ENCODE peak calls at places on chromosomes 12 and 14, in six cellular contexts. W, K, F, B, X and O are unnamed samples.

GRCh38 chr12:49524660-49525324 is 14.0 kb upstream of the KCNH3 start:
- DNase-seq in W (no peak), B (no peak), X (no peak), F (no peak), K (no peak), O (no peak)

GRCh38 chr12:74906224-74906623 is 303.4 kb downstream of the KCNC2 start:
- DNase-seq in W (no peak), B (no peak), F (no peak), X (no peak), K (no peak), O (no peak)

GRCh38 chr14:50389668-50390441 is 6.8 kb downstream of the CDKL1 start:
- DNase-seq in K (no peak), X (no peak), F (no peak), W (no peak), B (no peak), O (no peak)

GRCh38 chr14:68703093-68703492 is 89.8 kb downstream of the ZFP36L1 start:
- DNase-seq in K (no peak), W (no peak), X (no peak), F (no peak), B (no peak), O (no peak)

GRCh38 chr12:112750971-112751370 is 40.6 kb upstream of the RPH3A start:
- DNase-seq in F (no peak), B (no peak), W (no peak), K (no peak), X (no peak), O (no peak)

GRCh38 chr12:93060666-93061413 is 131.7 kb upstream of the EEA1 start:
- DNase-seq in W (no peak), K (no peak), F (no peak), B (no peak), X (no peak), O (peak; percentile 34)

GRCh38 chr14:67555518-67556090 is 22.5 kb downstream of the PLEKHH1 start:
- DNase-seq in X (no peak), K (no peak), F (no peak), W (no peak), B (no peak), O (no peak)

GRCh38 chr12:128969480-128970055 is 116.3 kb downstream of the GLT1D1 start:
- DNase-seq in F (no peak), W (no peak), X (no peak), K (no peak), B (no peak), O (no peak)

GRCh38 chr12:92949466-92949865 is 20.4 kb upstream of the EEA1 start:
- DNase-seq in W (no peak), F (no peak), X (no peak), B (no peak), K (no peak), O (no peak)

GRCh38 chr14:105212541-105213305 is 31.6 kb upstream of the NUDT14 start:
- DNase-seq in F (no peak), B (no peak), K (no peak), W (no peak), X (no peak), O (no peak)

GRCh38 chr14:68174446-68174845 is 354.9 kb downstream of the RAD51B start:
- DNase-seq in K (no peak), X (no peak), F (no peak), W (no peak), B (no peak), O (no peak)

GRCh38 chr14:78700236-78700635 is 530.1 kb downstream of the NRXN3 start:
- DNase-seq in B (no peak), X (no peak), K (no peak), F (no peak), W (no peak), O (no peak)

GRCh38 chr12:127422935-127423585 is 843.9 kb upstream of the TMEM132C start:
- DNase-seq in W (no peak), B (no peak), F (no peak), X (no peak), K (no peak), O (no peak)

GRCh38 chr12:81942588-81942987 is 183.4 kb upstream of the PPFIA2 start:
- DNase-seq in K (no peak), X (no peak), F (no peak), B (no peak), W (no peak), O (no peak)

GRCh38 chr14:96011609-96012008 is 27.6 kb upstream of the C14orf132 start:
- DNase-seq in W (no peak), B (no peak), F (no peak), K (no peak), X (no peak), O (no peak)

GRCh38 chr14:29518335-29518734 is 409.3 kb downstream of the PRKD1 start:
- DNase-seq in W (no peak), X (no peak), B (no peak), K (no peak), F (no peak), O (no peak)

GRCh38 chr12:218728-219590 is 5.0 kb upstream of the SLC6A12 start:
- DNase-seq in K (no peak), F (no peak), X (no peak), B (no peak), W (no peak), O (no peak)

GRCh38 chr12:72271401-72271740 is 799 bp upstream of the TRHDE start:
- DNase-seq in B (peak; percentile 48), F (no peak), W (no peak), K (no peak), X (no peak), O (no peak)

GRCh38 chr12:74491374-74491773 is 46.3 kb upstream of the ATXN7L3B start:
- DNase-seq in W (no peak), X (no peak), F (no peak), K (no peak), B (no peak), O (no peak)

GRCh38 chr12:96892104-96892503 is 15.0 kb upstream of the NEDD1 start:
- DNase-seq in B (no peak), K (no peak), F (no peak), X (no peak), W (no peak), O (no peak)

GRCh38 chr14:65462411-65462810 is 49.9 kb downstream of the FUT8 start:
- DNase-seq in X (no peak), B (no peak), W (no peak), K (no peak), F (no peak), O (peak; percentile 23)

GRCh38 chr14:85764809-85765208 is 234.9 kb downstream of the FLRT2 start:
- DNase-seq in K (no peak), B (no peak), F (no peak), W (no peak), X (no peak), O (no peak)

GRCh38 chr14:62117010-62117717 is 354.9 kb downstream of the SNAPC1 start:
- DNase-seq in W (peak; percentile 51), K (no peak), B (peak; percentile 75), F (no peak), X (no peak), O (peak; percentile 58)

GRCh38 chr14:59274991-59275391 is 86.5 kb downstream of the DAAM1 start:
- DNase-seq in X (no peak), B (no peak), W (peak; percentile 42), F (no peak), K (no peak), O (no peak)

GRCh38 chr12:44389038-44389437 is 487.1 kb downstream of the NELL2 start:
- DNase-seq in B (no peak), F (no peak), K (no peak), X (no peak), W (no peak), O (no peak)

GRCh38 chr14:62029569-62029924 is 267.3 kb downstream of the SNAPC1 start:
- DNase-seq in F (no peak), B (no peak), W (no peak), K (no peak), X (no peak), O (no peak)

GRCh38 chr12:112347521-112347920 is 34.7 kb downstream of the HECTD4 start:
- DNase-seq in B (no peak), K (no peak), X (no peak), F (no peak), W (no peak), O (peak; percentile 90)

GRCh38 chr12:116492703-116493324 is 66.4 kb upstream of the MAP1LC3B2 start:
- DNase-seq in W (no peak), B (no peak), F (peak; percentile 79), X (peak; percentile 41), K (no peak), O (no peak)

GRCh38 chr12:13121568-13121967 is 18.1 kb upstream of the GSG1 start:
- DNase-seq in B (no peak), X (no peak), W (no peak), K (no peak), F (no peak), O (no peak)

DNA sequence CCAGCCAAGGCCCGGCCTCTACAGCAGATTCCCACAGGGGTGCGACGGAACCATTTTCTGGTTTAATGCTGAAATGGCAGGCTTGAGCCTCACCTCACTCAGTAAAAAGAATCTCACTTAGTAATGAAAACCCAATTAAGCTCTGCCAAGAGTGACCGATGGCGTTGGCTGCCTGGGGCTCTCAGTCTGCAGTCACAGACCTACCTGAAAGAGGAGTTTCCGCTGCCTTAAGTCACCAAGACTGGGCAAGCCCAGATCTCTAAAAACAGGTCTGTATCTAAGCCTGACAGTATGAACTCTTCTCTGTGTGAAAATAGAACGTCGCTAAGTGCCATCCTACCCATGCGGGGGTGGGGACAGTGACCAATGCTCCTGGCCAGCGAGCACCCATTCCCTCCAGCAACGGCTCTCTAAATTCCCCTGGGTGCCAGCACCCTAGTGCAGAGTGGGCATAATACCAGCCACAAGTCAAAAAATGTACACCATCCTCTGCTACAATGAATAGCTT is 107.3 kb downstream of the FOXN3 start:
- DNase-seq in F (no peak), X (no peak), W (no peak), K (no peak), B (no peak), O (no peak)
- H3K27ac ChIP-seq in F (no peak overlapping the region), X (no peak overlapping the region), W (peak overlapping the region; percentile 57), K (no peak overlapping the region), B (peak overlapping the region; percentile 53), O (no peak overlapping the region)

DNA sequence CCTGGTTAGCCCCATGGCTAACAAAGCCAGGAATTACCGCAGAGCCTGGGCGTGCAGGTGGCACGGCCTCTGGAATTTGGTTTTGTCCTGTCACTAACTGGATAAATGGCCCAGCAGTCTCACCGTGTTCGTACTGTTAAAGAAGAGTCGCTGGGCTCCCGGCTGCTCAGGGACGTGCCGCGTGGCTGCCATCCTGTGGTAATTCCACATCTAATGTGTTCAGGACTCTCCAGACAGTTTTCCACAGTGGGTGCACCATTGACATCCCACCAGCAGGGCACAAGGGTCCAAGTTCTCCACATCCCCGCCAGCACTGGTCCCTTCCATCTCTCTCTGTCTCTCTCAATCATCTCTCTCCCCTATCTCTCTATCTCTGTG is 19.6 kb downstream of the NOC4L start:
- DNase-seq in F (no peak), W (no peak), B (peak; percentile 44), X (no peak), K (no peak), O (no peak)
- TF ChIP-seq CTCF in F (peak; percentile 38), W (no peak), B (no peak), X (no peak), K (no peak), O (peak; percentile 35)

GRCh38 chr12:120981407-120981921 is 3.1 kb downstream of the HNF1A start:
- DNase-seq in K (no peak), F (no peak), B (no peak), X (no peak), W (no peak), O (no peak)
- H3K4me3 ChIP-seq in K (no peak overlapping the region), F (no peak overlapping the region), B (no peak overlapping the region), X (no peak overlapping the region), W (no peak overlapping the region), O (no peak overlapping the region)

DNA sequence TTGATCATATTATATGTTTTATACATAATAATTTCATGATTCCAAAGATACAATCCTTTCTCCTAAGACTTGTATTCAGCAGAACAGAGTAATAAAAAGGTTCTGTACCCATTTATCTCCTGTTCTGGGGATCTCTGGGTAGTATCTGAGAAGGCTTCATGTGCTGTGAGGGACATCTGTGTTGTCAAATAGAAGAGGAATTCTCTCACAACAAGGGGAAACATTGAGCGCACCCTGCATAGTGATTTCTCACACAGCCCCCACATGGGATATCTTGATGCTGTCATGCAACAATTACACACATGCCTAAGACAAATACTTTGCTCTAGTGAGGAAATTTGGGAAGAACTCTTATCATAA is 101.8 kb upstream of the ATF1 start:
- DNase-seq in K (no peak), W (no peak), X (no peak), B (no peak), F (no peak), O (no peak)
- H3K27ac ChIP-seq in K (no peak overlapping the region), W (no peak overlapping the region), X (no peak overlapping the region), B (no peak overlapping the region), F (no peak overlapping the region), O (no peak overlapping the region)